ENCODE peak calls at places on chromosomes 6 and 20, in seven cellular contexts. W is glutamatergic neuron; I is left colon; N is activated CD4-positive, CD25-positive, alpha-beta regulatory T cell; F is stimulated activated CD4-positive, alpha-beta T cell treated with anti-CD3 and anti-CD28 coated beads, Interleukin-2, amount 100 ng/mL, for 48 hours; A is NCI-H1092; V is stimulated activated naive CD8-positive, alpha-beta T cell treated with anti-CD3 and anti-CD28 coated beads, Interleukin-15, Interleukin-2, amounts not matched to agents 100 U/mL and 50 U/mL, for 24 hours. S is an unnamed sample.

GRCh38 chr20:50115041-50115512 is 2.1 kb upstream of the UBE2V1 start:
- DNase-seq in V (no peak), W (no peak), N (no peak), A (no peak), F (no peak), I (no peak), S (no peak)

GRCh38 chr6:98203170-98203806 is 631.1 kb upstream of the POU3F2 start:
- DNase-seq in W (no peak), F (no peak), N (no peak), V (no peak), I (no peak), A (no peak), S (no peak)

GRCh38 chr6:22447191-22447590 is 122.2 kb upstream of the HDGFL1 start:
- DNase-seq in A (no peak), W (peak), I (no peak), F (no peak), V (no peak), N (no peak), S (no peak)

GRCh38 chr20:1005452-1006027 is 3.4 kb upstream of the RSPO4 start:
- DNase-seq in N (no peak), A (no peak), F (peak), V (peak), I (peak), W (peak), S (peak)

GRCh38 chr6:149273318-149273717 is 44.2 kb upstream of the TAB2 start:
- DNase-seq in I (peak), F (no peak), V (no peak), N (no peak), W (no peak), A (no peak), S (no peak)

GRCh38 chr20:5190444-5190843 is 63.6 kb downstream of the CDS2 start:
- DNase-seq in W (no peak), I (no peak), F (no peak), N (no peak), V (no peak), A (no peak), S (no peak)

GRCh38 chr20:50870572-50871161 is 60.6 kb downstream of the ADNP start:
- DNase-seq in I (no peak), F (no peak), A (no peak), N (no peak), W (peak), V (no peak), S (no peak)

GRCh38 chr6:63509652-63510352 is 62.5 kb upstream of the LOC128125822 start:
- DNase-seq in A (no peak), F (no peak), V (no peak), W (no peak), I (peak), N (no peak), S (no peak)

GRCh38 chr6:24126586-24127192 is 674 bp downstream of the NRSN1 start:
- DNase-seq in V (peak), A (no peak), F (peak), W (no peak), N (no peak), I (peak), S (no peak)

GRCh38 chr20:18377896-18378481 is 88.8 kb downstream of the DZANK1 start:
- DNase-seq in N (no peak), A (no peak), V (no peak), I (no peak), W (no peak), F (no peak), S (no peak)

GRCh38 chr6:30914076-30914853 is at the start of gene VARS2:
- DNase-seq in V (peak), I (peak), W (peak), A (peak), N (peak), F (peak), S (peak)

GRCh38 chr6:110949679-110950285 is 8.7 kb upstream of the GTF3C6 start:
- DNase-seq in V (no peak), A (no peak), I (no peak), W (no peak), F (no peak), N (no peak), S (no peak)

GRCh38 chr6:129491436-129491835 is 218.5 kb downstream of the ARHGAP18 start:
- DNase-seq in N (no peak), F (no peak), V (no peak), A (no peak), W (no peak), I (no peak), S (no peak)

GRCh38 chr6:3259491-3259958 is 778 bp downstream of the PSMG4 start:
- DNase-seq in A (no peak), F (peak), W (peak), N (no peak), I (peak), V (peak), S (peak)

GRCh38 chr6:116444092-116444491 is 17.1 kb upstream of the CALHM6 start:
- DNase-seq in V (no peak), A (no peak), N (no peak), I (no peak), W (no peak), F (no peak), S (peak)

GRCh38 chr6:135411339-135411738 is 86.2 kb downstream of the AHI1 start:
- DNase-seq in F (no peak), I (no peak), N (no peak), A (no peak), V (no peak), W (no peak), S (no peak)

GRCh38 chr6:54876871-54877270 is 30.3 kb downstream of the FAM83B start:
- DNase-seq in I (no peak), N (no peak), V (no peak), F (no peak), A (no peak), W (no peak), S (no peak)

GRCh38 chr20:2838170-2838797 is 2.2 kb downstream of the PCED1A start:
- DNase-seq in N (no peak), V (no peak), W (no peak), F (no peak), I (no peak), A (no peak), S (no peak)

GRCh38 chr6:113825776-113826175 is 31.4 kb upstream of the MARCKS start:
- DNase-seq in I (peak), N (no peak), F (no peak), V (no peak), A (peak), W (peak), S (peak)

GRCh38 chr6:45423111-45423900 is 45.6 kb upstream of the SUPT3H start:
- DNase-seq in W (peak), A (no peak), F (peak), N (no peak), V (peak), I (peak), S (no peak)